ENCODE peak calls at places on chromosomes 6 and 20, in five cellular contexts. P is caudate nucleus, F is GM23338, B is heart left ventricle, Y is A549. C is an unnamed sample.

GRCh38 chr6:87879144-87879861 is 168.3 kb upstream of the SPACA1 start:
- DNase-seq in Y (no peak), P (no peak), F (no peak), B (no peak), C (no peak)

GRCh38 chr20:38061109-38061508 is 27.6 kb downstream of the RPRD1B start:
- DNase-seq in F (no peak), P (no peak), B (no peak), Y (no peak), C (no peak)

GRCh38 chr20:55935448-55936221 is 69.7 kb downstream of the CBLN4 start:
- DNase-seq in F (no peak), Y (no peak), B (no peak), P (no peak), C (peak; percentile 40)

GRCh38 chr6:158322724-158323560 is 10.7 kb downstream of the TULP4 start:
- DNase-seq in B (no peak), P (no peak), Y (peak; percentile 14), F (no peak), C (peak; percentile 86)

GRCh38 chr6:130604869-130605401 is 222.3 kb upstream of the SMLR1 start:
- DNase-seq in P (no peak), F (no peak), Y (no peak), B (no peak), C (no peak)

GRCh38 chr6:44494011-44494501 is 106.5 kb downstream of the CDC5L start:
- DNase-seq in F (no peak), B (no peak), P (no peak), Y (peak; percentile 35), C (peak; percentile 95)

GRCh38 chr6:117911660-117912059 is 4.6 kb downstream of the SLC35F1 start:
- DNase-seq in P (no peak), Y (no peak), B (no peak), F (no peak), C (no peak)

GRCh38 chr20:34791289-34792020 is 34.0 kb downstream of the NCOA6 start:
- DNase-seq in Y (no peak), F (peak; percentile 20), B (no peak), P (no peak), C (no peak)

GRCh38 chr6:158150701-158151100 is 17.4 kb downstream of the SERAC1 start:
- DNase-seq in Y (no peak), B (no peak), P (no peak), F (no peak), C (no peak)

GRCh38 chr6:2715737-2716136 is 35.0 kb downstream of the MYLK4 start:
- DNase-seq in P (no peak), Y (no peak), F (no peak), B (no peak), C (no peak)

GRCh38 chr6:157983439-157984119 is 1.9 kb downstream of the SYNJ2 start:
- DNase-seq in F (no peak), Y (no peak), B (no peak), P (no peak), C (no peak)

GRCh38 chr20:61442075-61442670 is 190.1 kb downstream of the CDH4 start:
- DNase-seq in B (no peak), Y (no peak), P (no peak), F (no peak), C (no peak)

GRCh38 chr6:31769684-31770371 is 7.3 kb downstream of the VWA7 start:
- DNase-seq in F (peak; percentile 84), Y (peak; percentile 81), B (peak; percentile 87), P (no peak), C (no peak)

GRCh38 chr20:34703573-34704176 is 469 bp upstream of the TP53INP2 start:
- DNase-seq in B (no peak), P (no peak), F (peak; percentile 55), Y (no peak), C (peak; percentile 29)

DNA sequence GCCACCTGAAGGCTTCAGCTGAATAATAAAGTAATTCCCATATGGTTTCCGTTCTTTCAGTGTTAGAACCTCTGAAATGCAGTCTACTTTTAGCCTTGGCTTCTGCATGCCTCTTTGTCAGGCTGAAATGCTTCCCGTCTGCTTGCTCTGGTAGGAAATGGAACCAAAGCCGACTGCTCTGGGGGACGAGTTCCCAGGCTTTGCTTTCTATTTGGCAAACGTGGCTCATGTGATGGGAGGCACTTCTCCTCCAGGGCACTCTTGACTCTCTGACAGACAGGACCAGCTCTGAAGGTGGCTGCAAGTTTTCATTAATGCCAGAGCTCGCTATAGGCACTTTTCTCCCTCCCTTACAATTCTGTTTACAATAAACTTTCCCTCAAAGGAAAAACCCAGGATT is 225.2 kb downstream of the PRL start:
- DNase-seq in P (no peak), F (peak; percentile 59), Y (no peak), B (no peak), C (no peak)
- H3K27ac ChIP-seq in P (no peak overlapping the region), F (peak overlapping the region; percentile 26), Y (no peak overlapping the region), B (peak overlapping the region; percentile 63), C (no peak overlapping the region)

GRCh38 chr6:156434049-156434794 is 343.0 kb upstream of the ARID1B start:
- DNase-seq in Y (no peak), P (no peak), B (no peak), F (no peak), C (no peak)
- H3K27ac ChIP-seq in Y (no peak overlapping the region), P (no peak overlapping the region), B (no peak overlapping the region), F (no peak overlapping the region), C (no peak overlapping the region)

GRCh38 chr6:135258970-135259369 is 77.9 kb downstream of the MYB start:
- DNase-seq in Y (no peak), P (no peak), F (no peak), B (no peak), C (no peak)

GRCh38 chr6:135254471-135254870 is 73.4 kb downstream of the MYB start:
- DNase-seq in F (no peak), P (no peak), B (no peak), Y (no peak), C (no peak)

GRCh38 chr6:135256866-135257265 is 75.8 kb downstream of the MYB start:
- DNase-seq in F (no peak), P (no peak), B (no peak), Y (no peak), C (no peak)

GRCh38 chr6:135260612-135261011 is 79.5 kb downstream of the MYB start:
- DNase-seq in P (no peak), F (no peak), Y (no peak), B (no peak), C (no peak)

GRCh38 chr6:135257641-135258405 is 76.7 kb downstream of the MYB start:
- DNase-seq in P (no peak), F (no peak), B (no peak), Y (no peak), C (no peak)
- H3K27ac ChIP-seq in P (no peak overlapping the region), F (no peak overlapping the region), B (no peak overlapping the region), Y (no peak overlapping the region), C (no peak overlapping the region)

DNA sequence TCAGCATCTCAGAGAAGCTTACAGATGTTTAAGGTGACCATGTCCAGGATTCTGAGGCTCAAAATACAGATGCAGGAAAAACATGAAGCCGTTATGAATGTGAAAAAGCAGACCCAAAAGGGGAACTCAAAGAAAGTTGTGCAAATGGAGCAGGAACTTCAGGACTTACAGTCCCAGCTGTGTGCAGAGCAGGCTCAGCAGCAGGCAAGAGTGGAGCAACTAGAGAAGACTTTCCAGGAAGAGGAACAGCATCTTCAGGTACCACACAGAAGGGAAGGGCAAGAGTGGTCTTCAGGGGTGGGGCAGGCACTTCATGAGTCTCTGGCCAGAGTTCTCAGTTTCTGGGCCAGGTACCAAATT is 15.2 kb downstream of the RNF8 start:
- DNase-seq in P (no peak), B (no peak), Y (no peak), F (no peak), C (no peak)
- H3K27ac ChIP-seq in P (peak overlapping the region; percentile 68), B (no peak overlapping the region), Y (no peak overlapping the region), F (no peak overlapping the region), C (no peak overlapping the region)

GRCh38 chr20:25254986-25255680 is 7.2 kb downstream of the PYGB start:
- DNase-seq in Y (no peak), B (no peak), P (no peak), F (no peak), C (no peak)
- H3K27ac ChIP-seq in Y (peak overlapping the region; percentile 13), B (peak overlapping the region; percentile 94), P (peak overlapping the region; percentile 5), F (no peak overlapping the region), C (no peak overlapping the region)